ENCODE peak calls at places on chromosomes 11 and 22, in eight cellular contexts. One of them, this sample, is unnamed.

GRCh38 chr11:13669544-13670488 is 1.3 kb downstream of the FAR1 start:
- DNase-seq in GM23338: no peak
- DNase-seq in epithelial cell of esophagus: peak
- DNase-seq in fibroblast of lung: no peak
- DNase-seq in AG09319: no peak
- DNase-seq in stimulated activated CD8-positive, alpha-beta memory T cell treated with anti-CD3 and anti-CD28 coated beads, Interleukin-2, amount 100 ng/mL, for 48 hours: no peak
- DNase-seq in WTC11: no peak
- DNase-seq in fibroblast of mammary gland: no peak
- DNase-seq in this sample: no peak

GRCh38 chr11:65790902-65791650 is 4.2 kb downstream of the OVOL1 start:
- DNase-seq in fibroblast of mammary gland: no peak
- DNase-seq in stimulated activated CD8-positive, alpha-beta memory T cell treated with anti-CD3 and anti-CD28 coated beads, Interleukin-2, amount 100 ng/mL, for 48 hours: no peak
- DNase-seq in GM23338: no peak
- DNase-seq in AG09319: no peak
- DNase-seq in epithelial cell of esophagus: no peak
- DNase-seq in WTC11: no peak
- DNase-seq in fibroblast of lung: no peak
- DNase-seq in this sample: no peak

GRCh38 chr11:107042748-107043147 is 24.5 kb upstream of the GUCY1A2 start:
- DNase-seq in GM23338: no peak
- DNase-seq in fibroblast of lung: peak
- DNase-seq in WTC11: no peak
- DNase-seq in stimulated activated CD8-positive, alpha-beta memory T cell treated with anti-CD3 and anti-CD28 coated beads, Interleukin-2, amount 100 ng/mL, for 48 hours: no peak
- DNase-seq in AG09319: no peak
- DNase-seq in epithelial cell of esophagus: no peak
- DNase-seq in fibroblast of mammary gland: no peak
- DNase-seq in this sample: no peak

GRCh38 chr11:11786771-11787170 is 55.0 kb upstream of the USP47 start:
- DNase-seq in WTC11: no peak
- DNase-seq in AG09319: peak
- DNase-seq in GM23338: peak
- DNase-seq in fibroblast of lung: peak
- DNase-seq in epithelial cell of esophagus: peak
- DNase-seq in stimulated activated CD8-positive, alpha-beta memory T cell treated with anti-CD3 and anti-CD28 coated beads, Interleukin-2, amount 100 ng/mL, for 48 hours: no peak
- DNase-seq in fibroblast of mammary gland: peak
- DNase-seq in this sample: no peak

GRCh38 chr22:19419464-19420178 is 11.9 kb downstream of the HIRA start:
- DNase-seq in AG09319: no peak
- DNase-seq in fibroblast of lung: no peak
- DNase-seq in fibroblast of mammary gland: no peak
- DNase-seq in stimulated activated CD8-positive, alpha-beta memory T cell treated with anti-CD3 and anti-CD28 coated beads, Interleukin-2, amount 100 ng/mL, for 48 hours: peak
- DNase-seq in GM23338: no peak
- DNase-seq in WTC11: no peak
- DNase-seq in epithelial cell of esophagus: no peak
- DNase-seq in this sample: no peak

GRCh38 chr11:104075716-104076115 is 39.3 kb downstream of the DDI1 start:
- DNase-seq in epithelial cell of esophagus: no peak
- DNase-seq in stimulated activated CD8-positive, alpha-beta memory T cell treated with anti-CD3 and anti-CD28 coated beads, Interleukin-2, amount 100 ng/mL, for 48 hours: no peak
- DNase-seq in GM23338: no peak
- DNase-seq in AG09319: no peak
- DNase-seq in fibroblast of lung: no peak
- DNase-seq in WTC11: no peak
- DNase-seq in fibroblast of mammary gland: no peak
- DNase-seq in this sample: no peak

GRCh38 chr22:28112548-28113043 is 193.5 kb upstream of the PITPNB start:
- DNase-seq in GM23338: peak
- DNase-seq in fibroblast of lung: peak
- DNase-seq in WTC11: no peak
- DNase-seq in AG09319: no peak
- DNase-seq in stimulated activated CD8-positive, alpha-beta memory T cell treated with anti-CD3 and anti-CD28 coated beads, Interleukin-2, amount 100 ng/mL, for 48 hours: no peak
- DNase-seq in fibroblast of mammary gland: peak
- DNase-seq in epithelial cell of esophagus: peak
- DNase-seq in this sample: no peak

GRCh38 chr11:119361056-119361787 is 14.7 kb upstream of the MFRP start:
- DNase-seq in fibroblast of lung: peak
- DNase-seq in epithelial cell of esophagus: peak
- DNase-seq in GM23338: peak
- DNase-seq in stimulated activated CD8-positive, alpha-beta memory T cell treated with anti-CD3 and anti-CD28 coated beads, Interleukin-2, amount 100 ng/mL, for 48 hours: peak
- DNase-seq in fibroblast of mammary gland: peak
- DNase-seq in WTC11: peak
- DNase-seq in AG09319: no peak
- DNase-seq in this sample: no peak

This sample was measured in T-helper 22 cell.